ENCODE peak calls at places on chromosome 9, in four cellular contexts. K is GM12878, G is NB4, A is A549. N is an unnamed sample.

GRCh38 chr9:99725852-99726251 is 95.8 kb upstream of the NR4A3 start:
- DNase-seq in K (no peak), G (no peak), A (no peak), N (no peak)

GRCh38 chr9:18493361-18494015 is 19.5 kb downstream of the ADAMTSL1 start:
- DNase-seq in K (no peak), G (no peak), A (no peak), N (peak)

GRCh38 chr9:94861589-94862241 is 135.2 kb downstream of the AOPEP start:
- DNase-seq in K (no peak), G (peak), A (peak), N (no peak)

GRCh38 chr9:93589688-93590087 is 13.3 kb downstream of the PHF2 start:
- DNase-seq in K (no peak), G (no peak), A (no peak), N (peak)

GRCh38 chr9:117705386-117705785 is 1.2 kb downstream of the TLR4 start:
- DNase-seq in K (no peak), G (no peak), A (no peak), N (peak)

GRCh38 chr9:92986175-92987110 is 39.1 kb downstream of the FGD3 start:
- DNase-seq in K (no peak), G (peak), A (peak), N (no peak)

GRCh38 chr9:115264333-115264732 is 146.4 kb upstream of the TNC start:
- DNase-seq in K (no peak), G (no peak), A (no peak), N (no peak)

GRCh38 chr9:38232895-38233294 is 159.6 kb upstream of the ALDH1B1 start:
- DNase-seq in K (no peak), G (no peak), A (no peak), N (no peak)

GRCh38 chr9:79975471-79976316 is 403.9 kb downstream of the TLE4 start:
- DNase-seq in K (no peak), G (no peak), A (no peak), N (no peak)

GRCh38 chr9:117649126-117649525 is 55.1 kb upstream of the TLR4 start:
- DNase-seq in K (no peak), G (no peak), A (no peak), N (no peak)

GRCh38 chr9:304519-305185 is 90.0 kb downstream of the DOCK8 start:
- DNase-seq in K (no peak), G (no peak), A (no peak), N (no peak)

GRCh38 chr9:137607141-137607857 is 1.8 kb downstream of the ARRDC1 start:
- DNase-seq in K (no peak), G (peak), A (no peak), N (no peak)

GRCh38 chr9:129273136-129273895 is 95.3 kb upstream of the IER5L start:
- DNase-seq in K (no peak), G (no peak), A (no peak), N (no peak)

GRCh38 chr9:127162567-127163365 is 40.3 kb upstream of the ANGPTL2 start:
- DNase-seq in K (no peak), G (no peak), A (no peak), N (no peak)

GRCh38 chr9:128770286-128770685 is 1.4 kb downstream of the ZER1 start:
- DNase-seq in K (no peak), G (no peak), A (no peak), N (no peak)

GRCh38 chr9:134807726-134808125 is 72.9 kb upstream of the FCN2 start:
- DNase-seq in K (no peak), G (no peak), A (peak), N (peak)

GRCh38 chr9:108698801-108699200 is 157.0 kb downstream of the ACTL7B start:
- DNase-seq in K (no peak), G (no peak), A (no peak), N (no peak)

DNA sequence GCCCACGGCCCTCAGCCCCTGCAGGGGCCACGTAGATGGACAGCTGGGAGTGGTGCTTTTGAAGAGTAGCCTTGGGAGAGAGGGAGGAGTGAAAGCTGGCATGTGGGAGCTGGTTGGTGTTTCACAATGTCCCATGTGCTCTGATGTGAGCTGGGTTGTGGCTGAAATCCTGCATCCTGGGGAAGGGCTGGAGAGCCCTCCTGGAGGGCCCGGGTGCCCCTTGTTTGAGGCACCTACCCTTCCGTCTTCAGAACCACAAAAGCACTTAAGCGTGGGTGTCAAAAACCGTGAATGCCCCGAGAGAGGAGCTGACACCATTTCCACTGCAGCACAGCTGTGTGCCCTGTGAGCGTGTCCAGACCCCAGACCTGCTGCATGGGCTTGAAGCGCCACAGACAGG is 199.1 kb upstream of the ZNF618 start:
- DNase-seq in K (no peak), G (peak), A (no peak), N (no peak)
- TF ChIP-seq MYC in K (no peak), G (peak), A (no peak), N (no peak)

GRCh38 chr9:121634800-121635261 is 16.6 kb upstream of the DAB2IP start:
- DNase-seq in K (no peak), G (peak), A (peak), N (peak)
- H3K4me3 ChIP-seq in K (no peak), G (no peak), A (no peak), N (no peak)

DNA sequence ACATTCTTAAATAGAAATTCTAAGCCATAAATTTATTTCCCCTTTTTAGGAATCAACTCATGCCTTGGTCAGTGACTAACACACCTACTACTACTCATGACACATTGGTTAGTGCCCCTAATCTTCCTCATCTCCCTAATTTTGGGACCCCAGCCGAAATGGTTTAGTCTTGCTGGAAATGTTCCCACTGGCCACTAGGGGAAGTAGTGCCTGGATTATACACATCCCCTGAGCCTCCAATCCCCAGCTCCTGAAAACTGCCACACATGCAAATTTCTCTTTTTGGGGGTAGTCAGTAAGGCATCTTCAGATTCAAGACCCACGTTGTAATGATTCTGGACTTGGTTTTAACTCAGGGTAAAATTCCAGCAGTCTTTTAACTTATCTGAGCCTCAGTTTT is 79.8 kb downstream of the HSD17B3 start:
- DNase-seq in K (no peak), G (peak), A (peak), N (no peak)
- TF ChIP-seq MYC in K (no peak), G (no peak), A (no peak), N (no peak)

DNA sequence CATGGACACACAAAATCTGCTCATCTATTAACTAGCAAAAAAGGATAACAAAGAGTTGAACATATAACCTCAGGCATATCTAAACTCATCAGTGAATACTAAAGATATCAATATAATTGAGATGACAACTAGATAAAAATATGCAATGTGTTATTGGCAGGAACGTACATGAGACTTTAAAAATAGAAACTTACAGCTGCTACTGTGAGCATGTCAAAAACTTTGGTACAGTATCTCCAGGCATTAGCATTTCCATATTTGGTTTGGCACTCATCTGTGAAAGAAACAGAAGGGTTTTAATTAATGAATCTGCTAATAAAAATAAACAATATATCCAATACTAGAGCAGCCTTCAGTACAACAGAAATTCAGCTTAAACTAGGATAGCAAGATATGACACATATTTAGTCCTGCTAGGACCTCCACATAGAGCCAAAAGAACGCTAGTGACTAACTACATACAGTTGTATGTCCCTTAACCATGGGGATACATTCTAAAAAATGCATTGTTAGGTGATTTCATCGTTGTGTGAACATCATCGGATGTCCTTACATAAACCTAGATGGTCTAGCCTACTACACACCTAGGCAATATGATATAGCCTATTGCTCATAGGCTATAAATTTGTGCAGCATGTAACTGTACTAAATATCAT is 10.5 kb upstream of the SCAI start:
- DNase-seq in K (no peak), G (no peak), A (no peak), N (no peak)
- H3K4me3 ChIP-seq in K (no peak), G (no peak), A (no peak), N (no peak)

N was measured in endothelial cell of umbilical vein.